ENCODE peak calls at places on chromosomes 7 and 10, in eight cellular contexts. T is fibroblast of the conjunctiva; G is cerebellar cortex; D is NCI-H2029; Y is kidney tubule cell; V is fibroblast of the aortic adventitia; B is activated CD8-positive, alpha-beta memory T cell treated with anti-CD3 and anti-CD28 coated beads, Interleukin-2, amount 50 U/mL, for 48 hours; W is uterus. L is an unnamed sample.

GRCh38 chr7:20596653-20597052 is 18.8 kb upstream of the ABCB5 start:
- DNase-seq in T (peak), G (no peak), D (no peak), Y (peak), V (peak), B (no peak), W (no peak), L (peak)

GRCh38 chr7:38179719-38180333 is 1.8 kb downstream of the STARD3NL start:
- DNase-seq in T (no peak), G (no peak), D (no peak), Y (no peak), V (peak), B (no peak), W (no peak), L (no peak)

GRCh38 chr7:8295638-8296361 is 33.8 kb upstream of the ICA1 start:
- DNase-seq in T (peak), G (peak), D (peak), Y (peak), V (peak), B (no peak), W (peak), L (peak)

GRCh38 chr7:74280985-74281384 is 8.2 kb upstream of the CLIP2 start:
- DNase-seq in T (no peak), G (no peak), D (no peak), Y (peak), V (no peak), B (no peak), W (no peak), L (no peak)

GRCh38 chr10:48496831-48497792 is 107.8 kb downstream of the ARHGAP22 start:
- DNase-seq in T (peak), G (no peak), D (no peak), Y (peak), V (peak), B (peak), W (no peak), L (peak)

GRCh38 chr7:81600608-81601007 is 169.2 kb downstream of the HGF start:
- DNase-seq in T (no peak), G (no peak), D (no peak), Y (no peak), V (peak), B (no peak), W (no peak), L (peak)

GRCh38 chr10:102941401-102941800 is 23.3 kb downstream of the CNNM2 start:
- DNase-seq in T (no peak), G (no peak), D (no peak), Y (no peak), V (no peak), B (no peak), W (no peak), L (no peak)

GRCh38 chr7:45174966-45175765 is 17.6 kb downstream of the RAMP3 start:
- DNase-seq in T (no peak), G (no peak), D (no peak), Y (no peak), V (no peak), B (no peak), W (peak), L (no peak)

GRCh38 chr10:32995751-32996150 is 37.7 kb upstream of the ITGB1 start:
- DNase-seq in T (no peak), G (peak), D (no peak), Y (no peak), V (no peak), B (no peak), W (no peak), L (no peak)

GRCh38 chr7:4297165-4297842 is 384.8 kb upstream of the FOXK1 start:
- DNase-seq in T (no peak), G (no peak), D (no peak), Y (no peak), V (no peak), B (no peak), W (no peak), L (no peak)

GRCh38 chr10:100730739-100731602 is 14.4 kb upstream of the PAX2 start:
- DNase-seq in T (no peak), G (no peak), D (no peak), Y (peak), V (peak), B (no peak), W (no peak), L (no peak)

GRCh38 chr10:97188234-97188847 is 2.6 kb upstream of the SLIT1 start:
- DNase-seq in T (no peak), G (peak), D (peak), Y (no peak), V (no peak), B (no peak), W (no peak), L (no peak)

GRCh38 chr10:78071857-78072179 is 38.2 kb downstream of the RPS24 start:
- DNase-seq in T (no peak), G (no peak), D (no peak), Y (no peak), V (no peak), B (no peak), W (no peak), L (no peak)

GRCh38 chr10:71923138-71923692 is 41.0 kb upstream of the CHST3 start:
- DNase-seq in T (no peak), G (no peak), D (no peak), Y (no peak), V (no peak), B (no peak), W (no peak), L (no peak)

GRCh38 chr10:79003183-79004100 is 65.3 kb upstream of the ZMIZ1 start:
- DNase-seq in T (no peak), G (peak), D (no peak), Y (peak), V (no peak), B (no peak), W (no peak), L (no peak)

GRCh38 chr7:121620953-121621606 is 225.0 kb upstream of the FAM3C start:
- DNase-seq in T (no peak), G (no peak), D (no peak), Y (no peak), V (no peak), B (no peak), W (no peak), L (no peak)

GRCh38 chr10:74047871-74048270 is 50.0 kb downstream of the VCL start:
- DNase-seq in T (peak), G (no peak), D (no peak), Y (no peak), V (peak), B (no peak), W (no peak), L (no peak)

GRCh38 chr10:34092891-34093290 is 722.2 kb downstream of the PARD3 start:
- DNase-seq in T (no peak), G (no peak), D (no peak), Y (no peak), V (peak), B (no peak), W (no peak), L (no peak)

GRCh38 chr7:151139071-151139521 is 28.4 kb downstream of the GBX1 start:
- DNase-seq in T (no peak), G (no peak), D (no peak), Y (no peak), V (no peak), B (no peak), W (peak), L (no peak)

GRCh38 chr10:26407406-26407969 is 30.7 kb upstream of the APBB1IP start:
- DNase-seq in T (peak), G (no peak), D (no peak), Y (peak), V (peak), B (no peak), W (no peak), L (peak)

GRCh38 chr10:12750526-12751201 is 250.8 kb downstream of the CCDC3 start:
- DNase-seq in T (no peak), G (no peak), D (no peak), Y (no peak), V (peak), B (no peak), W (no peak), L (no peak)

GRCh38 chr10:87668324-87669054 is 8.8 kb downstream of the PAPSS2 start:
- DNase-seq in T (no peak), G (no peak), D (no peak), Y (no peak), V (no peak), B (no peak), W (no peak), L (no peak)

GRCh38 chr10:92290076-92290836 is 622 bp downstream of the CPEB3 start:
- DNase-seq in T (peak), G (peak), D (peak), Y (peak), V (peak), B (no peak), W (peak), L (peak)

GRCh38 chr7:140404565-140405080 is 765 bp downstream of the RAB19 start:
- DNase-seq in T (no peak), G (no peak), D (peak), Y (peak), V (no peak), B (no peak), W (no peak), L (no peak)

GRCh38 chr10:60932756-60933155 is 11.2 kb downstream of the RHOBTB1 start:
- DNase-seq in T (no peak), G (no peak), D (no peak), Y (no peak), V (no peak), B (no peak), W (no peak), L (no peak)

GRCh38 chr7:120733143-120733542 is 124.8 kb downstream of the TSPAN12 start:
- DNase-seq in T (peak), G (no peak), D (no peak), Y (peak), V (peak), B (no peak), W (no peak), L (peak)

GRCh38 chr7:97017197-97018125 is 7.2 kb downstream of the DLX5 start:
- DNase-seq in T (no peak), G (no peak), D (no peak), Y (no peak), V (no peak), B (no peak), W (no peak), L (no peak)

GRCh38 chr10:8445353-8445752 is 390.9 kb downstream of the GATA3 start:
- DNase-seq in T (no peak), G (no peak), D (no peak), Y (no peak), V (no peak), B (no peak), W (no peak), L (no peak)

GRCh38 chr10:24375510-24375909 is 166.6 kb downstream of the KIAA1217 start:
- DNase-seq in T (no peak), G (no peak), D (no peak), Y (no peak), V (no peak), B (no peak), W (no peak), L (no peak)

GRCh38 chr10:33336606-33337334 is 2.3 kb upstream of the NRP1 start:
- DNase-seq in T (no peak), G (no peak), D (no peak), Y (peak), V (no peak), B (peak), W (peak), L (peak)

GRCh38 chr7:104416866-104417393 is 88.5 kb downstream of the LHFPL3 start:
- DNase-seq in T (no peak), G (no peak), D (no peak), Y (no peak), V (no peak), B (no peak), W (no peak), L (no peak)

GRCh38 chr7:114944742-114945625 is 23.1 kb downstream of the MDFIC start:
- DNase-seq in T (peak), G (no peak), D (no peak), Y (peak), V (peak), B (no peak), W (peak), L (peak)

GRCh38 chr10:131853610-131853964 is 47.2 kb upstream of the PPP2R2D start:
- DNase-seq in T (no peak), G (no peak), D (no peak), Y (no peak), V (no peak), B (no peak), W (no peak), L (no peak)

GRCh38 chr7:68147621-68148238 is 1151.1 kb downstream of the TYW1 start:
- DNase-seq in T (no peak), G (no peak), D (peak), Y (no peak), V (no peak), B (no peak), W (no peak), L (no peak)

GRCh38 chr7:157523766-157524421 is 187.1 kb downstream of the DNAJB6 start:
- DNase-seq in T (no peak), G (no peak), D (no peak), Y (no peak), V (no peak), B (peak), W (no peak), L (no peak)

L was measured in astrocyte of the spinal cord.